ENCODE peak calls at places on chromosomes 6 and 20, in six cellular contexts. X is A549; T is colonic mucosa; E is right cardiac atrium; D is adrenal gland; A is stimulated activated naive CD4-positive, alpha-beta T cell. P is an unnamed sample.
A peak's percentile ranks its signal among the peaks of the same experiment; 100 is the strongest.

GRCh38 chr20:51286758-51287157 is 255.8 kb downstream of the NFATC2 start:
- DNase-seq in D (no peak), X (no peak), A (no peak), T (no peak), E (no peak), P (no peak)

GRCh38 chr20:9409981-9410380 is 104.4 kb upstream of the LAMP5 start:
- DNase-seq in X (no peak), D (no peak), E (no peak), T (no peak), A (no peak), P (no peak)

GRCh38 chr20:2001119-2001518 is 7.3 kb upstream of the PDYN start:
- DNase-seq in D (no peak), X (no peak), T (no peak), E (no peak), A (no peak), P (no peak)

GRCh38 chr6:151807513-151808330 is at the start of gene ESR1:
- DNase-seq in X (no peak), A (no peak), E (peak; percentile 63), D (peak; percentile 50), T (no peak), P (peak; percentile 29)

GRCh38 chr6:159981171-159981571 is 12.3 kb downstream of the IGF2R start:
- DNase-seq in T (no peak), D (no peak), A (peak; percentile 10), X (no peak), E (no peak), P (no peak)

GRCh38 chr6:36216559-36216958 is 20.0 kb downstream of the BRPF3 start:
- DNase-seq in T (peak; percentile 61), E (no peak), X (no peak), A (no peak), D (peak; percentile 65), P (no peak)

GRCh38 chr20:51732454-51732791 is 35.8 kb downstream of the ATP9A start:
- DNase-seq in A (no peak), E (no peak), X (no peak), D (no peak), T (no peak), P (no peak)

GRCh38 chr6:1657116-1657776 is 47.5 kb downstream of the FOXC1 start:
- DNase-seq in A (no peak), X (no peak), T (no peak), D (no peak), E (no peak), P (no peak)

GRCh38 chr6:151729829-151730495 is 77.5 kb upstream of the ESR1 start:
- DNase-seq in D (no peak), A (no peak), T (no peak), E (no peak), X (no peak), P (no peak)

GRCh38 chr6:135532559-135532958 is 35.0 kb upstream of the AHI1 start:
- DNase-seq in T (no peak), A (no peak), D (no peak), X (no peak), E (no peak), P (no peak)

GRCh38 chr6:129628101-129628815 is 81.7 kb downstream of the ARHGAP18 start:
- DNase-seq in D (no peak), A (no peak), X (no peak), E (no peak), T (no peak), P (no peak)

GRCh38 chr20:11266571-11266970 is 592.8 kb upstream of the JAG1 start:
- DNase-seq in D (no peak), E (no peak), A (no peak), X (no peak), T (no peak), P (no peak)

GRCh38 chr6:169048185-169048584 is 205.5 kb downstream of the THBS2 start:
- DNase-seq in E (no peak), D (no peak), A (no peak), X (no peak), T (no peak), P (no peak)

GRCh38 chr6:87152528-87152950 is 2.8 kb upstream of the ZNF292 start:
- DNase-seq in T (peak; percentile 33), X (no peak), E (no peak), A (no peak), D (no peak), P (no peak)

GRCh38 chr6:169415179-169415578 is 161.5 kb upstream of the THBS2 start:
- DNase-seq in X (no peak), E (no peak), A (no peak), T (no peak), D (no peak), P (no peak)

GRCh38 chr6:136050475-136050874 is 199.0 kb downstream of the PDE7B start:
- DNase-seq in A (no peak), T (no peak), X (no peak), D (no peak), E (no peak), P (no peak)

GRCh38 chr20:61633004-61633403 is 380.9 kb downstream of the CDH4 start:
- DNase-seq in X (no peak), E (no peak), D (no peak), A (no peak), T (no peak), P (no peak)

GRCh38 chr6:35425284-35425683 is 26.9 kb upstream of the FANCE start:
- DNase-seq in X (no peak), D (no peak), T (no peak), A (no peak), E (no peak), P (no peak)

GRCh38 chr6:141562181-141562800 is 570.4 kb upstream of the GJE1 start:
- DNase-seq in X (no peak), T (peak; percentile 20), A (no peak), E (peak; percentile 75), D (peak; percentile 3), P (peak; percentile 56)

GRCh38 chr6:137166247-137167098 is 7.0 kb downstream of the IL22RA2 start:
- DNase-seq in E (no peak), X (no peak), D (peak; percentile 12), T (no peak), A (no peak), P (no peak)

GRCh38 chr6:136031982-136032381 is 180.5 kb downstream of the PDE7B start:
- DNase-seq in A (peak; percentile 7), X (peak; percentile 29), T (no peak), D (peak; percentile 67), E (no peak), P (no peak)

GRCh38 chr20:8132632-8133587 is 844 bp downstream of the PLCB1 start:
- DNase-seq in E (peak; percentile 84), A (no peak), T (peak; percentile 28), D (peak; percentile 42), X (no peak), P (peak; percentile 58)

GRCh38 chr20:33602826-33603590 is 59.1 kb upstream of the C20orf144 start:
- DNase-seq in D (no peak), T (no peak), E (no peak), X (no peak), A (no peak), P (no peak)

GRCh38 chr6:159836294-159837140 is 36.4 kb downstream of the PNLDC1 start:
- DNase-seq in E (peak; percentile 88), T (no peak), D (no peak), A (no peak), X (no peak), P (peak; percentile 71)

GRCh38 chr6:151257984-151258445 is 18.2 kb downstream of the AKAP12 start:
- DNase-seq in T (no peak), E (no peak), D (no peak), A (no peak), X (no peak), P (no peak)

GRCh38 chr6:6566766-6567165 is 21.8 kb upstream of the LY86 start:
- DNase-seq in T (no peak), E (no peak), D (no peak), X (no peak), A (no peak), P (no peak)